ENCODE peak calls at places on chromosomes 1 and 21, in five cellular contexts. One of them, this sample, is unnamed.
A peak's percentile ranks its signal among the peaks of the same experiment; 100 is the strongest.

GRCh38 chr1:103459385-103459784 is 66.1 kb upstream of the RNPC3 start:
- DNase-seq in 8988T: no peak
- DNase-seq in AG08396: no peak
- DNase-seq in skeletal muscle cell: peak; percentile 41
- DNase-seq in T-helper 1 cell: no peak
- DNase-seq in this sample: no peak

GRCh38 chr1:115262886-115263285 is 75.2 kb downstream of the NGF start:
- DNase-seq in 8988T: no peak
- DNase-seq in AG08396: no peak
- DNase-seq in skeletal muscle cell: no peak
- DNase-seq in T-helper 1 cell: no peak
- DNase-seq in this sample: no peak

GRCh38 chr1:212671342-212672031 is 28.2 kb downstream of the BATF3 start:
- DNase-seq in 8988T: no peak
- DNase-seq in AG08396: peak; percentile 31
- DNase-seq in skeletal muscle cell: peak; percentile 53
- DNase-seq in T-helper 1 cell: no peak
- DNase-seq in this sample: no peak

GRCh38 chr1:94790670-94791069 is 29.5 kb upstream of the SLC44A3 start:
- DNase-seq in 8988T: no peak
- DNase-seq in AG08396: no peak
- DNase-seq in skeletal muscle cell: no peak
- DNase-seq in T-helper 1 cell: no peak
- DNase-seq in this sample: no peak

GRCh38 chr1:211699059-211699458 is 23.6 kb upstream of the NEK2 start:
- DNase-seq in 8988T: no peak
- DNase-seq in AG08396: no peak
- DNase-seq in skeletal muscle cell: no peak
- DNase-seq in T-helper 1 cell: no peak
- DNase-seq in this sample: no peak

GRCh38 chr1:55359611-55360010 is 144.4 kb upstream of the USP24 start:
- DNase-seq in 8988T: no peak
- DNase-seq in AG08396: no peak
- DNase-seq in skeletal muscle cell: no peak
- DNase-seq in T-helper 1 cell: no peak
- DNase-seq in this sample: no peak

GRCh38 chr21:14523234-14523633 is 22.9 kb downstream of the SAMSN1 start:
- DNase-seq in 8988T: no peak
- DNase-seq in AG08396: no peak
- DNase-seq in skeletal muscle cell: no peak
- DNase-seq in T-helper 1 cell: no peak
- DNase-seq in this sample: peak; percentile 15

GRCh38 chr1:161074676-161075368 is 5.1 kb upstream of the ARHGAP30 start:
- DNase-seq in 8988T: no peak
- DNase-seq in AG08396: no peak
- DNase-seq in skeletal muscle cell: no peak
- DNase-seq in T-helper 1 cell: no peak
- DNase-seq in this sample: no peak

GRCh38 chr1:240998024-240998423 is 359.0 kb downstream of the RGS7 start:
- DNase-seq in 8988T: no peak
- DNase-seq in AG08396: peak; percentile 8
- DNase-seq in skeletal muscle cell: no peak
- DNase-seq in T-helper 1 cell: no peak
- DNase-seq in this sample: no peak

GRCh38 chr1:25343872-25344271 is 5.7 kb downstream of the TMEM50A start:
- DNase-seq in 8988T: no peak
- DNase-seq in AG08396: no peak
- DNase-seq in skeletal muscle cell: peak; percentile 81
- DNase-seq in T-helper 1 cell: no peak
- DNase-seq in this sample: no peak

GRCh38 chr1:169245706-169246105 is 121.9 kb downstream of the NME7 start:
- DNase-seq in 8988T: no peak
- DNase-seq in AG08396: no peak
- DNase-seq in skeletal muscle cell: no peak
- DNase-seq in T-helper 1 cell: no peak
- DNase-seq in this sample: no peak

GRCh38 chr1:26057189-26057588 is 10.2 kb downstream of the TRIM63 start:
- DNase-seq in 8988T: no peak
- DNase-seq in AG08396: no peak
- DNase-seq in skeletal muscle cell: no peak
- DNase-seq in T-helper 1 cell: no peak
- DNase-seq in this sample: no peak

GRCh38 chr1:217275617-217276398 is 355.1 kb downstream of the GPATCH2 start:
- DNase-seq in 8988T: no peak
- DNase-seq in AG08396: no peak
- DNase-seq in skeletal muscle cell: peak; percentile 76
- DNase-seq in T-helper 1 cell: no peak
- DNase-seq in this sample: no peak

GRCh38 chr1:159936284-159936904 is 9.0 kb downstream of the IGSF9 start:
- DNase-seq in 8988T: peak; percentile 90
- DNase-seq in AG08396: peak; percentile 87
- DNase-seq in skeletal muscle cell: no peak
- DNase-seq in T-helper 1 cell: peak; percentile 81
- DNase-seq in this sample: peak; percentile 79

GRCh38 chr1:19038096-19038495 is 81.6 kb upstream of the IFFO2 start:
- DNase-seq in 8988T: no peak
- DNase-seq in AG08396: no peak
- DNase-seq in skeletal muscle cell: no peak
- DNase-seq in T-helper 1 cell: no peak
- DNase-seq in this sample: no peak

This sample was measured in CD8-positive, alpha-beta memory T cell.